ENCODE peak calls at places on chromosomes 1 and 21, in eight cellular contexts. One of them, this sample, is unnamed.

GRCh38 chr1:229108598-229109201 is 162.2 kb upstream of the RAB4A start:
- DNase-seq in endothelial cell: no peak
- DNase-seq in left colon: peak
- DNase-seq in mesothelial cell of epicardium: no peak
- DNase-seq in mesendoderm: no peak
- DNase-seq in Peyer's patch: peak
- DNase-seq in glomerular endothelial cell: no peak
- DNase-seq in iPS-NIHi11: no peak
- DNase-seq in this sample: no peak

GRCh38 chr1:212477680-212478466 is 45.2 kb downstream of the NENF start:
- DNase-seq in endothelial cell: no peak
- DNase-seq in left colon: peak
- DNase-seq in mesothelial cell of epicardium: no peak
- DNase-seq in mesendoderm: no peak
- DNase-seq in Peyer's patch: peak
- DNase-seq in glomerular endothelial cell: no peak
- DNase-seq in iPS-NIHi11: no peak
- DNase-seq in this sample: no peak

GRCh38 chr1:56798053-56798471 is 21.1 kb downstream of the FYB2 start:
- DNase-seq in endothelial cell: no peak
- DNase-seq in left colon: no peak
- DNase-seq in mesothelial cell of epicardium: no peak
- DNase-seq in mesendoderm: peak
- DNase-seq in Peyer's patch: no peak
- DNase-seq in glomerular endothelial cell: no peak
- DNase-seq in iPS-NIHi11: peak
- DNase-seq in this sample: no peak

GRCh38 chr1:6082430-6082971 is 36.8 kb downstream of the KCNAB2 start:
- DNase-seq in endothelial cell: peak
- DNase-seq in left colon: no peak
- DNase-seq in mesothelial cell of epicardium: no peak
- DNase-seq in mesendoderm: peak
- DNase-seq in Peyer's patch: no peak
- DNase-seq in glomerular endothelial cell: no peak
- DNase-seq in iPS-NIHi11: no peak
- DNase-seq in this sample: no peak

GRCh38 chr1:109793486-109794318 is 30.0 kb upstream of the EPS8L3 start:
- DNase-seq in endothelial cell: no peak
- DNase-seq in left colon: peak
- DNase-seq in mesothelial cell of epicardium: no peak
- DNase-seq in mesendoderm: peak
- DNase-seq in Peyer's patch: peak
- DNase-seq in glomerular endothelial cell: peak
- DNase-seq in iPS-NIHi11: peak
- DNase-seq in this sample: no peak

GRCh38 chr1:156499194-156499702 is 1.3 kb downstream of the MEF2D start:
- DNase-seq in endothelial cell: no peak
- DNase-seq in left colon: peak
- DNase-seq in mesothelial cell of epicardium: no peak
- DNase-seq in mesendoderm: peak
- DNase-seq in Peyer's patch: peak
- DNase-seq in glomerular endothelial cell: no peak
- DNase-seq in iPS-NIHi11: no peak
- DNase-seq in this sample: no peak

GRCh38 chr1:21254335-21254951 is 35.8 kb downstream of the ECE1 start:
- DNase-seq in endothelial cell: peak
- DNase-seq in left colon: no peak
- DNase-seq in mesothelial cell of epicardium: no peak
- DNase-seq in mesendoderm: no peak
- DNase-seq in Peyer's patch: no peak
- DNase-seq in glomerular endothelial cell: no peak
- DNase-seq in iPS-NIHi11: no peak
- DNase-seq in this sample: no peak

GRCh38 chr1:5927506-5928370 is 64.5 kb downstream of the NPHP4 start:
- DNase-seq in endothelial cell: no peak
- DNase-seq in left colon: no peak
- DNase-seq in mesothelial cell of epicardium: peak
- DNase-seq in mesendoderm: no peak
- DNase-seq in Peyer's patch: no peak
- DNase-seq in glomerular endothelial cell: no peak
- DNase-seq in iPS-NIHi11: no peak
- DNase-seq in this sample: no peak

GRCh38 chr1:100077525-100077924 is 55.2 kb downstream of the SASS6 start:
- DNase-seq in endothelial cell: no peak
- DNase-seq in left colon: no peak
- DNase-seq in mesothelial cell of epicardium: no peak
- DNase-seq in mesendoderm: no peak
- DNase-seq in Peyer's patch: no peak
- DNase-seq in glomerular endothelial cell: peak
- DNase-seq in iPS-NIHi11: no peak
- DNase-seq in this sample: no peak

GRCh38 chr1:54475357-54476230 is 69.4 kb upstream of the SSBP3 start:
- DNase-seq in endothelial cell: no peak
- DNase-seq in left colon: no peak
- DNase-seq in mesothelial cell of epicardium: no peak
- DNase-seq in mesendoderm: no peak
- DNase-seq in Peyer's patch: no peak
- DNase-seq in glomerular endothelial cell: no peak
- DNase-seq in iPS-NIHi11: peak
- DNase-seq in this sample: peak

GRCh38 chr1:110672001-110672752 is 2.6 kb downstream of the KCNA3 start:
- DNase-seq in endothelial cell: no peak
- DNase-seq in left colon: peak
- DNase-seq in mesothelial cell of epicardium: no peak
- DNase-seq in mesendoderm: peak
- DNase-seq in Peyer's patch: no peak
- DNase-seq in glomerular endothelial cell: no peak
- DNase-seq in iPS-NIHi11: peak
- DNase-seq in this sample: peak

GRCh38 chr1:21280011-21280471 is 10.2 kb downstream of the ECE1 start:
- DNase-seq in endothelial cell: peak
- DNase-seq in left colon: peak
- DNase-seq in mesothelial cell of epicardium: no peak
- DNase-seq in mesendoderm: peak
- DNase-seq in Peyer's patch: no peak
- DNase-seq in glomerular endothelial cell: peak
- DNase-seq in iPS-NIHi11: no peak
- DNase-seq in this sample: no peak

GRCh38 chr21:45010860-45011259 is 63.5 kb upstream of the ADARB1 start:
- DNase-seq in endothelial cell: no peak
- DNase-seq in left colon: no peak
- DNase-seq in mesothelial cell of epicardium: no peak
- DNase-seq in mesendoderm: no peak
- DNase-seq in Peyer's patch: no peak
- DNase-seq in glomerular endothelial cell: no peak
- DNase-seq in iPS-NIHi11: no peak
- DNase-seq in this sample: no peak

GRCh38 chr1:44827197-44828002 is 15.7 kb downstream of the PTCH2 start:
- DNase-seq in endothelial cell: no peak
- DNase-seq in left colon: no peak
- DNase-seq in mesothelial cell of epicardium: no peak
- DNase-seq in mesendoderm: peak
- DNase-seq in Peyer's patch: no peak
- DNase-seq in glomerular endothelial cell: no peak
- DNase-seq in iPS-NIHi11: peak
- DNase-seq in this sample: no peak

GRCh38 chr1:116246174-116246573 is 126.9 kb upstream of the ATP1A1 start:
- DNase-seq in endothelial cell: no peak
- DNase-seq in left colon: no peak
- DNase-seq in mesothelial cell of epicardium: no peak
- DNase-seq in mesendoderm: peak
- DNase-seq in Peyer's patch: no peak
- DNase-seq in glomerular endothelial cell: no peak
- DNase-seq in iPS-NIHi11: no peak
- DNase-seq in this sample: no peak

GRCh38 chr21:45152265-45152746 is 77.9 kb downstream of the ADARB1 start:
- DNase-seq in endothelial cell: peak
- DNase-seq in left colon: peak
- DNase-seq in mesothelial cell of epicardium: peak
- DNase-seq in mesendoderm: peak
- DNase-seq in Peyer's patch: no peak
- DNase-seq in glomerular endothelial cell: no peak
- DNase-seq in iPS-NIHi11: peak
- DNase-seq in this sample: no peak

GRCh38 chr1:228650141-228650540 is 85.1 kb upstream of the RHOU start:
- DNase-seq in endothelial cell: no peak
- DNase-seq in left colon: no peak
- DNase-seq in mesothelial cell of epicardium: no peak
- DNase-seq in mesendoderm: peak
- DNase-seq in Peyer's patch: no peak
- DNase-seq in glomerular endothelial cell: no peak
- DNase-seq in iPS-NIHi11: peak
- DNase-seq in this sample: no peak

GRCh38 chr1:84223751-84224432 is 77.6 kb upstream of the SAMD13 start:
- DNase-seq in endothelial cell: no peak
- DNase-seq in left colon: no peak
- DNase-seq in mesothelial cell of epicardium: no peak
- DNase-seq in mesendoderm: peak
- DNase-seq in Peyer's patch: no peak
- DNase-seq in glomerular endothelial cell: no peak
- DNase-seq in iPS-NIHi11: peak
- DNase-seq in this sample: no peak

GRCh38 chr1:91234181-91234580 is 170.5 kb downstream of the HFM1 start:
- DNase-seq in endothelial cell: no peak
- DNase-seq in left colon: no peak
- DNase-seq in mesothelial cell of epicardium: no peak
- DNase-seq in mesendoderm: no peak
- DNase-seq in Peyer's patch: no peak
- DNase-seq in glomerular endothelial cell: no peak
- DNase-seq in iPS-NIHi11: no peak
- DNase-seq in this sample: no peak

GRCh38 chr1:167099851-167100250 is 6.0 kb downstream of the STYXL2 start:
- DNase-seq in endothelial cell: no peak
- DNase-seq in left colon: no peak
- DNase-seq in mesothelial cell of epicardium: no peak
- DNase-seq in mesendoderm: no peak
- DNase-seq in Peyer's patch: no peak
- DNase-seq in glomerular endothelial cell: no peak
- DNase-seq in iPS-NIHi11: no peak
- DNase-seq in this sample: no peak

GRCh38 chr21:23452384-23453083 is 2154.7 kb downstream of the MRPL39 start:
- DNase-seq in endothelial cell: peak
- DNase-seq in left colon: no peak
- DNase-seq in mesothelial cell of epicardium: no peak
- DNase-seq in mesendoderm: peak
- DNase-seq in Peyer's patch: no peak
- DNase-seq in glomerular endothelial cell: no peak
- DNase-seq in iPS-NIHi11: peak
- DNase-seq in this sample: no peak

GRCh38 chr1:3632298-3632697 is 7.5 kb downstream of the TPRG1L start:
- DNase-seq in endothelial cell: no peak
- DNase-seq in left colon: no peak
- DNase-seq in mesothelial cell of epicardium: no peak
- DNase-seq in mesendoderm: no peak
- DNase-seq in Peyer's patch: no peak
- DNase-seq in glomerular endothelial cell: no peak
- DNase-seq in iPS-NIHi11: no peak
- DNase-seq in this sample: no peak

GRCh38 chr1:905811-906531 is 17.8 kb upstream of the SAMD11 start:
- DNase-seq in endothelial cell: no peak
- DNase-seq in left colon: peak
- DNase-seq in mesothelial cell of epicardium: no peak
- DNase-seq in mesendoderm: no peak
- DNase-seq in Peyer's patch: peak
- DNase-seq in glomerular endothelial cell: no peak
- DNase-seq in iPS-NIHi11: peak
- DNase-seq in this sample: no peak

GRCh38 chr1:201553496-201554166 is 14.7 kb downstream of the NAV1 start:
- DNase-seq in endothelial cell: no peak
- DNase-seq in left colon: no peak
- DNase-seq in mesothelial cell of epicardium: no peak
- DNase-seq in mesendoderm: no peak
- DNase-seq in Peyer's patch: no peak
- DNase-seq in glomerular endothelial cell: no peak
- DNase-seq in iPS-NIHi11: no peak
- DNase-seq in this sample: no peak

GRCh38 chr1:44812822-44813543 is 4.7 kb downstream of the BTBD19 start:
- DNase-seq in endothelial cell: peak
- DNase-seq in left colon: peak
- DNase-seq in mesothelial cell of epicardium: no peak
- DNase-seq in mesendoderm: no peak
- DNase-seq in Peyer's patch: peak
- DNase-seq in glomerular endothelial cell: no peak
- DNase-seq in iPS-NIHi11: no peak
- DNase-seq in this sample: no peak

GRCh38 chr1:11407301-11407994 is 71.5 kb upstream of the DISP3 start:
- DNase-seq in endothelial cell: no peak
- DNase-seq in left colon: no peak
- DNase-seq in mesothelial cell of epicardium: no peak
- DNase-seq in mesendoderm: no peak
- DNase-seq in Peyer's patch: no peak
- DNase-seq in glomerular endothelial cell: no peak
- DNase-seq in iPS-NIHi11: no peak
- DNase-seq in this sample: no peak

GRCh38 chr1:9630331-9631081 is 21.0 kb upstream of the PIK3CD start:
- DNase-seq in endothelial cell: no peak
- DNase-seq in left colon: no peak
- DNase-seq in mesothelial cell of epicardium: no peak
- DNase-seq in mesendoderm: no peak
- DNase-seq in Peyer's patch: peak
- DNase-seq in glomerular endothelial cell: no peak
- DNase-seq in iPS-NIHi11: no peak
- DNase-seq in this sample: no peak

GRCh38 chr1:242554577-242554976 is 30.1 kb upstream of the PLD5 start:
- DNase-seq in endothelial cell: no peak
- DNase-seq in left colon: no peak
- DNase-seq in mesothelial cell of epicardium: no peak
- DNase-seq in mesendoderm: no peak
- DNase-seq in Peyer's patch: no peak
- DNase-seq in glomerular endothelial cell: no peak
- DNase-seq in iPS-NIHi11: no peak
- DNase-seq in this sample: no peak

GRCh38 chr1:187157552-187157951 is 328.8 kb downstream of the PLA2G4A start:
- DNase-seq in endothelial cell: no peak
- DNase-seq in left colon: no peak
- DNase-seq in mesothelial cell of epicardium: no peak
- DNase-seq in mesendoderm: peak
- DNase-seq in Peyer's patch: no peak
- DNase-seq in glomerular endothelial cell: no peak
- DNase-seq in iPS-NIHi11: no peak
- DNase-seq in this sample: no peak

GRCh38 chr1:53328009-53328489 is at the start of gene LRP8:
- DNase-seq in endothelial cell: peak
- DNase-seq in left colon: peak
- DNase-seq in mesothelial cell of epicardium: peak
- DNase-seq in mesendoderm: peak
- DNase-seq in Peyer's patch: peak
- DNase-seq in glomerular endothelial cell: no peak
- DNase-seq in iPS-NIHi11: peak
- DNase-seq in this sample: peak

GRCh38 chr1:52423771-52424170 is 19.4 kb downstream of the PRPF38A start:
- DNase-seq in endothelial cell: no peak
- DNase-seq in left colon: no peak
- DNase-seq in mesothelial cell of epicardium: no peak
- DNase-seq in mesendoderm: peak
- DNase-seq in Peyer's patch: no peak
- DNase-seq in glomerular endothelial cell: no peak
- DNase-seq in iPS-NIHi11: no peak
- DNase-seq in this sample: no peak

GRCh38 chr21:22019766-22020165 is 1021.6 kb downstream of the NCAM2 start:
- DNase-seq in endothelial cell: no peak
- DNase-seq in left colon: no peak
- DNase-seq in mesothelial cell of epicardium: no peak
- DNase-seq in mesendoderm: no peak
- DNase-seq in Peyer's patch: no peak
- DNase-seq in glomerular endothelial cell: no peak
- DNase-seq in iPS-NIHi11: no peak
- DNase-seq in this sample: no peak